ENCODE peak calls at places on chromosomes 1 and 21, in seven cellular contexts. U is AG09319, J is colonic mucosa, H is H9, B is adrenal gland, S is fibroblast of the aortic adventitia, Y is fibroblast of lung. G is an unnamed sample.

GRCh38 chr1:43525995-43526394 is 4.7 kb upstream of the PTPRF start:
- DNase-seq in Y (peak), B (no peak), H (no peak), U (no peak), J (no peak), S (peak), G (no peak)

GRCh38 chr1:68178821-68179490 is 53.4 kb downstream of the WLS start:
- DNase-seq in H (no peak), J (no peak), Y (peak), S (no peak), B (no peak), U (no peak), G (no peak)

GRCh38 chr1:41876533-41877445 is 41.9 kb downstream of the HIVEP3 start:
- DNase-seq in B (no peak), Y (peak), U (no peak), H (no peak), J (no peak), S (peak), G (no peak)

GRCh38 chr1:65343286-65343685 is 33.9 kb downstream of the DNAJC6 start:
- DNase-seq in J (no peak), U (peak), H (no peak), S (peak), Y (peak), B (no peak), G (no peak)

GRCh38 chr1:107877092-107877491 is 87.9 kb downstream of the VAV3 start:
- DNase-seq in S (peak), Y (peak), J (no peak), U (peak), B (no peak), H (no peak), G (no peak)

GRCh38 chr1:152515454-152515823 is 1.2 kb downstream of the CRCT1 start:
- DNase-seq in H (no peak), J (no peak), Y (peak), B (no peak), S (peak), U (no peak), G (no peak)

GRCh38 chr21:31781737-31782136 is 49.8 kb upstream of the SCAF4 start:
- DNase-seq in J (peak), Y (peak), H (no peak), S (peak), U (peak), B (peak), G (no peak)

GRCh38 chr1:58065520-58065919 is 481.0 kb downstream of the OMA1 start:
- DNase-seq in H (peak), S (no peak), J (no peak), Y (no peak), U (no peak), B (no peak), G (no peak)

GRCh38 chr1:181514298-181515290 is 31.3 kb downstream of the CACNA1E start:
- DNase-seq in J (no peak), U (no peak), H (no peak), Y (no peak), B (no peak), S (no peak), G (no peak)

GRCh38 chr1:38534473-38534823 is 325.1 kb downstream of the RRAGC start:
- DNase-seq in Y (no peak), J (no peak), H (no peak), S (no peak), U (no peak), B (no peak), G (no peak)

GRCh38 chr1:98661544-98662353 is at the start of gene SNX7:
- DNase-seq in J (peak), B (peak), S (peak), Y (peak), H (peak), U (peak), G (peak)

GRCh38 chr1:15090373-15090772 is 63.2 kb upstream of the TMEM51 start:
- DNase-seq in Y (no peak), H (peak), U (no peak), B (no peak), S (no peak), J (peak), G (peak)

GRCh38 chr1:19765623-19766022 is 34.1 kb downstream of the TMCO4 start:
- DNase-seq in H (no peak), U (peak), J (no peak), Y (peak), S (peak), B (peak), G (no peak)

GRCh38 chr1:72278461-72278860 is 3.9 kb downstream of the NEGR1 start:
- DNase-seq in H (no peak), B (no peak), J (no peak), U (no peak), S (no peak), Y (no peak), G (no peak)

GRCh38 chr1:28088168-28088961 is at the start of gene EYA3:
- DNase-seq in S (peak), H (peak), U (peak), J (peak), B (peak), Y (peak), G (peak)

GRCh38 chr1:178275553-178275952 is 181.6 kb downstream of the RASAL2 start:
- DNase-seq in J (no peak), U (no peak), S (peak), Y (peak), B (no peak), H (no peak), G (no peak)

GRCh38 chr21:41571938-41572510 is 64.1 kb upstream of the TMPRSS2 start:
- DNase-seq in S (no peak), J (no peak), Y (no peak), H (no peak), B (no peak), U (no peak), G (no peak)

GRCh38 chr1:156438278-156438987 is 62.1 kb downstream of the MEF2D start:
- DNase-seq in J (no peak), S (no peak), U (no peak), B (no peak), H (no peak), Y (peak), G (no peak)

GRCh38 chr1:229249854-229250644 is 20.9 kb upstream of the RAB4A start:
- DNase-seq in S (no peak), Y (no peak), J (no peak), H (no peak), B (no peak), U (no peak), G (no peak)

GRCh38 chr1:207058878-207059867 is 6.1 kb downstream of the PFKFB2 start:
- DNase-seq in B (no peak), S (no peak), H (peak), J (no peak), U (no peak), Y (no peak), G (no peak)
- TF ChIP-seq CTCF in B (no peak), S (no peak), H (peak), J (no peak), U (no peak), Y (no peak), G (peak)

DNA sequence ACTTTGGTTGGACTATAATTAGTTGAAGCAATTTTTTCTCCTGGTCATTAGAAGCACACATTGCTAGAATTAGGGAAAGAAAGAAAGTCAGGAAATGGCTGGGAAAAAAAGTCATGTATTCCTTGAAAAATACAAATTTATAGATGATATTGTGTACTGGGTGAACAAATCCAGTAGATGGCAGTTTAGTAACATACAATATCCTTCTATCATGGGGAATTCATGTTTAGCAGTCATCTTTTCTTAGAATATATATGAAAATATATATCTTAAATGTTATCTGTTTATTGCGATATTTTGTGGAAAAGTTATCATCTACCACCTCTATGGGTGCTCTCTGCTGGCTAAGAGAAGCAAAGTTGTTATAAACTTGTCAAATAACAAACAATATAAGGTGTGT is 13.1 kb upstream of the ZRANB2 start:
- DNase-seq in H (no peak), U (no peak), S (peak), J (no peak), Y (peak), B (no peak), G (no peak)
- TF ChIP-seq CTCF in H (peak), U (peak), S (peak), J (peak), Y (peak), B (peak), G (peak)

GRCh38 chr1:93633313-93633712 is 48.3 kb downstream of the BCAR3 start:
- DNase-seq in H (no peak), B (no peak), Y (no peak), U (no peak), J (no peak), S (no peak), G (no peak)

GRCh38 chr1:93628682-93629081 is 53.0 kb downstream of the BCAR3 start:
- DNase-seq in H (no peak), Y (peak), S (no peak), U (no peak), B (no peak), J (no peak), G (no peak)

GRCh38 chr1:93630168-93630567 is 51.5 kb downstream of the BCAR3 start:
- DNase-seq in B (no peak), S (no peak), H (no peak), U (no peak), Y (no peak), J (no peak), G (no peak)

GRCh38 chr1:93629101-93630059 is 52.3 kb downstream of the BCAR3 start:
- DNase-seq in H (no peak), U (no peak), J (peak), B (peak), S (peak), Y (peak), G (no peak)

GRCh38 chr1:93631626-93632365 is 49.8 kb downstream of the BCAR3 start:
- DNase-seq in J (no peak), B (no peak), U (no peak), S (no peak), Y (no peak), H (no peak), G (no peak)
- TF ChIP-seq CTCF in J (no peak), B (no peak), U (peak), S (peak), Y (peak), H (peak), G (peak)

DNA sequence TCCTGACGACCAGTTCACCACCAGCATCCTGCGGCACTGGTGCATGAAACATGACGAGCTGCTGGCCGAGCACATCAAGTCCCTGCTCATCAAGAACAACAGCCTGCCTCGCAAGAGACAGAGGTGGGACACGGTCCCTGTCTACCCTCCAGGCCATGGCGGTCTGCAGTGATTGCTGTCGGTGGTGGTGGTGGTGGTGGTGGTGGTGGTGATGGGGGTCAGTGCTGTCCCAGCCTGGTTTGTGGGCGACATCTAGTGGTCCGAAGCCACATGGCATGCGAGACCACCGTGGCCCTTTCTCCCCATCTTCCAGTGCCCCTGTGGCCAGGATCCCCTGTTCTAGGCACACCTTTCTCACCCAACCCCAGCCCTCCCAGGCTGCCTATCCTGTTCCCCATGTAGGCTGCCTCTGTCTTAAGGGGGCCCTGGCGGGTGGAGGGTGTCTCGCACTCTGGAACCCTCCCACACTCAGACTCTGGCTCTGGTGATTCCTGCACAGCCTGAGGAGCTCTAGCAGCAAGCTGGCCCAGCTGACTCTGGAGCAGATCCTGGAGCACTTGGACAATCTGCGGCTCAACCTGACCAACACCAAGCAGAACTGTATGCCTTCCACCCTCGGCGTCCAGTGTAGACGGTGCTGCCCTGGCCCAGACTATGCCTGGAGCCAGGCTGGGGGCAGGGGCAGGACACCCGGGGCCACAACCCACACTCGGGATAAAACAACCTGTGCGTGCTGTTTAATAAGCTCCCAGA is 3.2 kb upstream of the SLC27A3 start:
- DNase-seq in J (no peak), H (peak), Y (no peak), U (no peak), S (no peak), B (no peak), G (peak)
- TF ChIP-seq CTCF in J (no peak), H (peak), Y (peak), U (peak), S (peak), B (no peak), G (peak)

DNA sequence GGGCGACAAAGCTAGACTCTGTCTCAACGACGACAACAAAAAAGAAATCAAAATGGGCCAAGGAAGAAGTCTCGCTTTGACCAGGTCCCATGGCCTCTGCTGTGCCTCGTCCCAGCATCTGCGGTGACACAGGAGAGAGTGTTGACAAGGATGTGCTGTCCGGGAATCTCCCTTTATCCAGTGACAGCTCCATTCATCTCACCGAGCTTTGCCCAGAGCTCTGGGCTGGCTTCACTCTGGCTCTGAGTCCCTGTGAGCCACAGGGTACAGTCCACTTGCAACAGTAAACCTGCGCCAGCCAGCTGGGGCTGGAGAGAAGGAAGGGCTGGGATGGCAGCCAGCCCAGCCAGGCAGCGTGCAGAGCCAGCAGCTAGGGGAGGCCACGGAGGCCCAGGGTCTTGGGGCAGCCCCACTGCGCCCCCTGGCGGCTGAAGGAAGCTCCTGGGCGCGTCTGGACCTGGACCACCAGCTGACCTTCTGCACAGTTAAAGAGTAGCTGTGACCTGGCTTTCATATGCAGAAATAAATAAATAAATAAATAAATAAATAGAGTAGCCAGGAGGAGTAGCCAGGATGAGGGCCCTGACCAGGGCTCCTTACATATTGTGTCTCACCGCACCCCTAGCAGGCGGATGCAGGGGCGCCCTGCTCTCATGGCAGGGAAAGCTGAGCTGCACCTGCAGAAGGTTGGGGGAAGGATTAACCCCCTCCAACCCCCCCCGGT is 29.7 kb downstream of the ENO1 start:
- DNase-seq in S (peak), B (peak), J (peak), H (peak), U (peak), Y (peak), G (peak)
- TF ChIP-seq CTCF in S (peak), B (peak), J (peak), H (peak), U (peak), Y (peak), G (peak)

DNA sequence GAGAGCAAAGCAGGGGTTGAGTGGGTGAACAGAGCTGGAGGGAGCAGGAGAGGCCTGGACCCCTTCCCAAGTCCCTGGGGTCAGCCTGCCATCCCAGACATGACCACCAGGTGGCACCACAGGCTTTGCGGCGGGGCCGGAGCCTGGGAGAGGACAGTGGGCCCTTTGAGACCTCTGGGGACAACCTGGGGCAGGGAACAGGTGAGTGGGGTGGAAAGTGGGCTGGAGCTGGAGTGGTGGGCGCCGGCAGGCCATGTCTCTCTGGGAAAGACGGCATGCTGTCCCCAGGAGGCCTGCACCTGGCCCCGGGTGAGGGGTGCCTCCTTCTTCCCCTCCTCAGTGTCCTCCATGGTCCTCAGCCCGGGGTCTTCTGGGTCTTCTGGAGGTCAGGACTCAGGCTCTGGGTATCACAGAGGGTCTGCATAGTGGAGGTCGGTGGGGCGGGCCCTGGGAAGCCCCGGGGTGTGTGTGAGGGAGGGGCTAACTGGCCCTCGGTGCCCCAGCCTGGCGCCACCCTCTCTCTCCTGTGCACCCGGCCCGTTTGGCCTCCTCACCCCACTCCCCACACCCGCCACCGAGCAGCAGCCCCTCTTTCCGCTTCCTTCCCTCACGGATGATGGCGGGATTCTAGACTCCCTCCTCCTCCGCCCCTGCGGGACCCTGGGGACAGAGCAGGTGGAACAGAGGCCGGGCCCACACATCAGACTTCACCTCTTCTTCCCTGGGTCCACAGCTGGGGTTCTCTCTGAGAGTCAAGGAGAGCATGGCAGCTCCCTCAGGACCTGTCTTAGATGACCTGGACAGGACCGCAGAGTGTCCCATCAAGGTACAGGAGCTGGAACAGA is 28.5 kb upstream of the PKP1 start:
- DNase-seq in H (peak), J (peak), Y (no peak), U (no peak), S (peak), B (peak), G (peak)
- TF ChIP-seq CTCF in H (peak), J (peak), Y (peak), U (peak), S (peak), B (peak), G (peak)

GRCh38 chr1:94265931-94266330 is 28.5 kb upstream of the ARHGAP29 start:
- DNase-seq in U (no peak), H (no peak), S (peak), Y (no peak), J (no peak), B (no peak), G (no peak)

GRCh38 chr1:94259635-94260289 is 22.4 kb upstream of the ARHGAP29 start:
- DNase-seq in H (peak), B (no peak), S (peak), J (no peak), U (no peak), Y (peak), G (no peak)

GRCh38 chr1:94260635-94261387 is 23.4 kb upstream of the ARHGAP29 start:
- DNase-seq in Y (no peak), U (no peak), J (no peak), B (no peak), H (no peak), S (no peak), G (no peak)

GRCh38 chr1:94269921-94270320 is 32.5 kb upstream of the ARHGAP29 start:
- DNase-seq in U (no peak), H (no peak), B (no peak), Y (no peak), S (no peak), J (no peak), G (no peak)

GRCh38 chr1:94265011-94265422 is 27.6 kb upstream of the ARHGAP29 start:
- DNase-seq in H (no peak), B (no peak), Y (no peak), U (no peak), S (no peak), J (no peak), G (no peak)
- TF ChIP-seq CTCF in H (no peak), B (no peak), Y (no peak), U (no peak), S (no peak), J (no peak), G (no peak)

G was measured in progenitor cell of endocrine pancreas.